ENCODE peak calls at places on chromosomes 5 and 9, in eight cellular contexts. F is SK-N-SH; P is neuronal stem cell; Y is effector memory CD4-positive, alpha-beta T cell; U is psoas muscle; Z is MM.1S; L is left ventricle myocardium inferior; V is upper lobe of right lung. I is an unnamed sample.

GRCh38 chr9:32839013-32839442 is 55.7 kb downstream of the TMEM215 start:
- DNase-seq in F (no peak), P (no peak), Y (no peak), U (no peak), Z (no peak), L (no peak), V (no peak), I (no peak)

GRCh38 chr9:133443982-133444381 is 15.8 kb upstream of the CACFD1 start:
- DNase-seq in F (no peak), P (no peak), Y (no peak), U (no peak), Z (no peak), L (no peak), V (no peak), I (no peak)

GRCh38 chr5:36655171-36655570 is 48.8 kb downstream of the SLC1A3 start:
- DNase-seq in F (no peak), P (peak; percentile 29), Y (no peak), U (peak; percentile 69), Z (no peak), L (no peak), V (no peak), I (peak; percentile 38)

GRCh38 chr9:121267689-121268597 is at the start of gene GSN:
- DNase-seq in F (peak; percentile 95), P (no peak), Y (peak; percentile 13), U (peak; percentile 89), Z (peak; percentile 49), L (peak; percentile 89), V (peak; percentile 94), I (peak; percentile 88)

GRCh38 chr5:93581738-93582414 is 857 bp upstream of the NR2F1-AS1 start:
- DNase-seq in F (no peak), P (no peak), Y (no peak), U (no peak), Z (no peak), L (no peak), V (no peak), I (peak; percentile 47)

GRCh38 chr9:5425006-5425628 is 12.6 kb downstream of the PLGRKT start:
- DNase-seq in F (peak; percentile 37), P (no peak), Y (no peak), U (no peak), Z (peak; percentile 62), L (no peak), V (no peak), I (no peak)

GRCh38 chr9:134283111-134283515 is 43.1 kb upstream of the RXRA start:
- DNase-seq in F (no peak), P (no peak), Y (no peak), U (peak; percentile 89), Z (no peak), L (peak; percentile 57), V (peak; percentile 73), I (peak; percentile 62)

GRCh38 chr9:121262953-121263352 is 5.0 kb upstream of the GSN start:
- DNase-seq in F (no peak), P (no peak), Y (no peak), U (no peak), Z (no peak), L (no peak), V (no peak), I (no peak)

GRCh38 chr5:57824047-57824446 is 341.4 kb upstream of the ACTBL2 start:
- DNase-seq in F (no peak), P (no peak), Y (no peak), U (no peak), Z (no peak), L (no peak), V (no peak), I (no peak)

GRCh38 chr5:158272409-158272808 is 413.5 kb upstream of the CLINT1 start:
- DNase-seq in F (no peak), P (no peak), Y (no peak), U (no peak), Z (no peak), L (no peak), V (no peak), I (no peak)

GRCh38 chr9:1941989-1942388 is 73.2 kb upstream of the SMARCA2 start:
- DNase-seq in F (no peak), P (no peak), Y (no peak), U (no peak), Z (no peak), L (no peak), V (no peak), I (no peak)

GRCh38 chr9:18638448-18639249 is 164.7 kb downstream of the ADAMTSL1 start:
- DNase-seq in F (no peak), P (no peak), Y (no peak), U (no peak), Z (no peak), L (no peak), V (no peak), I (no peak)

GRCh38 chr5:154444559-154445421 is 1.0 kb upstream of the SAP30L start:
- DNase-seq in F (peak; percentile 57), P (no peak), Y (no peak), U (no peak), Z (peak; percentile 53), L (peak; percentile 16), V (peak; percentile 66), I (peak; percentile 19)

GRCh38 chr9:126605792-126606482 is 7.8 kb upstream of the LMX1B start:
- DNase-seq in F (peak; percentile 5), P (no peak), Y (no peak), U (no peak), Z (no peak), L (no peak), V (no peak), I (no peak)

GRCh38 chr9:126607086-126607485 is 6.6 kb upstream of the LMX1B start:
- DNase-seq in F (peak; percentile 8), P (no peak), Y (no peak), U (peak; percentile 26), Z (no peak), L (no peak), V (no peak), I (no peak)

GRCh38 chr9:126604706-126605105 is 9.0 kb upstream of the LMX1B start:
- DNase-seq in F (no peak), P (no peak), Y (no peak), U (peak; percentile 14), Z (no peak), L (no peak), V (no peak), I (no peak)

GRCh38 chr9:126607731-126608130 is 6.0 kb upstream of the LMX1B start:
- DNase-seq in F (peak; percentile 37), P (no peak), Y (no peak), U (no peak), Z (peak; percentile 61), L (no peak), V (no peak), I (no peak)

GRCh38 chr9:126606483-126606870 is 7.3 kb upstream of the LMX1B start:
- DNase-seq in F (peak; percentile 5), P (no peak), Y (no peak), U (no peak), Z (no peak), L (no peak), V (no peak), I (no peak)
- H3K27me3 ChIP-seq in F (peaks cover 62% of the 10 kb centered on the region), P (peaks cover 21% of the 10 kb centered on the region), Y (peaks cover 25% of the 10 kb centered on the region), U (peaks cover 13% of the 10 kb centered on the region), Z (peaks cover 31% of the 10 kb centered on the region), L (peaks cover 54% of the 10 kb centered on the region), V (peaks cover 52% of the 10 kb centered on the region), I (peaks cover 21% of the 10 kb centered on the region)

GRCh38 chr5:151675225-151675955 is 11.3 kb downstream of the SPARC start:
- DNase-seq in F (no peak), P (no peak), Y (no peak), U (no peak), Z (no peak), L (no peak), V (no peak), I (no peak)
- H3K27ac ChIP-seq in F (no peak overlapping the region), P (no peak overlapping the region), Y (no peak overlapping the region), U (peak overlapping the region; percentile 89), Z (no peak overlapping the region), L (peak overlapping the region; percentile 93), V (peak overlapping the region; percentile 79), I (peak overlapping the region; percentile 81)

GRCh38 chr9:135711411-135711810 is 9.4 kb downstream of the KCNT1 start:
- DNase-seq in F (no peak), P (no peak), Y (no peak), U (no peak), Z (no peak), L (no peak), V (no peak), I (no peak)

GRCh38 chr9:135705376-135705775 is 3.4 kb downstream of the KCNT1 start:
- DNase-seq in F (no peak), P (no peak), Y (no peak), U (no peak), Z (no peak), L (peak; percentile 27), V (no peak), I (peak; percentile 53)

GRCh38 chr9:135707449-135708138 is 5.6 kb downstream of the KCNT1 start:
- DNase-seq in F (peak; percentile 80), P (no peak), Y (no peak), U (no peak), Z (no peak), L (no peak), V (no peak), I (no peak)

GRCh38 chr9:135706288-135706687 is 4.3 kb downstream of the KCNT1 start:
- DNase-seq in F (no peak), P (no peak), Y (no peak), U (no peak), Z (no peak), L (no peak), V (no peak), I (no peak)

DNA sequence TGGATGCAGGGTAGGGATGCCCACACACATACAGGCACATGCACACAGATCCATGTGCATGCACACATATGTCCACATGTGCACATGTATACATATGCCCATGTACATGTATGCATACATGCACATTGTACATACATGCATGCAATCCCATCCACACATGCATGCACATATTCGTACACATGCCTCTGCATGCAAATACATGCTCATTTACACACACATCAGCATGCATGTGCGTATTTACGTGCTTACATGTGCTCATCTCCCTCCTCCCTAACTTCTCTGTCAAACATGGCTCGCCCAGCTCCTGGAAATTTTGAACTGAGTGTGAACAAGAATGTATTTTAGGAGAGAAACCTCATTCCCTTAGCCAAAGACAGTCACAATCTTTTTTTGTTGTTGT is 6.2 kb downstream of the KCNT1 start:
- DNase-seq in F (no peak), P (no peak), Y (no peak), U (no peak), Z (no peak), L (no peak), V (no peak), I (no peak)
- H3K27me3 ChIP-seq in F (no peaks in the 10 kb centered on the region), P (no peaks in the 10 kb centered on the region), Y (peaks cover 4% of the 10 kb centered on the region), U (peaks cover 4% of the 10 kb centered on the region), Z (peaks cover 89% of the 10 kb centered on the region), L (peaks cover 57% of the 10 kb centered on the region), V (peaks cover 36% of the 10 kb centered on the region), I (peaks cover 14% of the 10 kb centered on the region)

DNA sequence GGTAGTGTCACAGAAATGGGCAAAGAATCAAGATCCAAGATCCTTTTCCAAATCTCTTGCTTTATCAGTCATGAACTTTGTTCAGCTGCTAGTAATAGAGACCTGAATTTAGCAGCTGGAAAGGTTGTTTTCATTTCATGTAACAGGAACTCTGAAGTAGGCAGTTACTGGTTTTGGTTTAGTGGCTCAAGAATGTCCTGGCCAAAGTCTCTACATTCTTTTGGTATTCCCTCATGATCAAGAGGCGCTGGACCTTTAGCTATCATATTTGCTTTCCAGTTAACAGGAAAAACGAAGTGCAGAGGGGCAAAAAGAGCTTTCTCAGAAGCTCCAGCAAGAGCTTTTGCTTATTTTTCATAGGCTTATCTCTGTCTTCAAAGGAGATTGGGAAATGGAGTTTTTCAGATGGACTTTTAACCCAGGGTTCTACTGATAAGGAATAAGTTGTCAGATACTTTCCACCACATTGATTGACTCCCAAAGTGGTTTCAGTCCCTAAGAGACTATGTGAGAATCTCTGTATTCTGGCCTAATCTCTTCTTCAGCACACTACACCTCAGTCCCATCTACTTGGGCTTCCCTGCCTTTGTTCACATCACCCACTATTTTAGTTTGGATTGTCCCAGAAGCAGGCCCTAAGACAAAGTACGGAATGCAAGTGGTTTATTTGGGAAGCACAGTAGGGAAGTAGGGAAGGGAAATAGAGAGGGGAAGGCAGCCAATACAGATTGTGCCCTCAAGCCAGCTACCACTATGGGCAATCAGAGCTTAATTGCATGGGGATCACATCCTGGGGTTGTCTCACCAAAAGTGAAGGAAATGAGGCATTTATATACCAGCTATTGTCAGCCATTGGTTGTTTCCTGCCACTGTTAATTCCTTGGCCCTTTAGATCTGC is 359.3 kb downstream of the LRRC70 start:
- DNase-seq in F (no peak), P (no peak), Y (no peak), U (no peak), Z (no peak), L (no peak), V (no peak), I (no peak)
- H3K27ac ChIP-seq in F (no peak overlapping the region), P (no peak overlapping the region), Y (no peak overlapping the region), U (no peak overlapping the region), Z (no peak overlapping the region), L (no peak overlapping the region), V (peak overlapping the region; percentile 53), I (no peak overlapping the region)